ENCODE peak calls at places on chromosomes 3 and 15, in five cellular contexts. L, N, G, C and U are unnamed samples.

GRCh38 chr15:64017082-64017588 is 29.1 kb downstream of the DAPK2 start:
- DNase-seq in L (no peak), N (no peak), C (no peak), G (no peak), U (no peak)

GRCh38 chr15:101162701-101163483 is 89.0 kb downstream of the CHSY1 start:
- DNase-seq in G (no peak), N (no peak), L (no peak), C (no peak), U (no peak)

GRCh38 chr3:72516361-72516760 is 331.9 kb downstream of the SHQ1 start:
- DNase-seq in L (no peak), N (no peak), C (no peak), G (no peak), U (no peak)

GRCh38 chr3:115670911-115671310 is 47.6 kb downstream of the GAP43 start:
- DNase-seq in G (no peak), N (no peak), C (no peak), L (no peak), U (no peak)

GRCh38 chr3:14459384-14459783 is 57.0 kb downstream of the SLC6A6 start:
- DNase-seq in G (no peak), N (no peak), L (no peak), C (no peak), U (no peak)

GRCh38 chr15:62857411-62857853 is 185.1 kb upstream of the TPM1 start:
- DNase-seq in N (no peak), L (no peak), G (no peak), C (no peak), U (no peak)

GRCh38 chr3:58754074-58754473 is 87.5 kb upstream of the FAM3D start:
- DNase-seq in G (no peak), C (peak; percentile 6), L (no peak), N (no peak), U (no peak)

GRCh38 chr15:78322243-78322642 is 17.9 kb upstream of the CRABP1 start:
- DNase-seq in L (no peak), C (no peak), N (peak; percentile 92), G (no peak), U (no peak)

GRCh38 chr15:67833504-67834248 is 6.2 kb downstream of the RNU6-1 start:
- DNase-seq in G (peak; percentile 83), N (peak; percentile 47), C (peak; percentile 77), L (no peak), U (no peak)

GRCh38 chr3:34582054-34582453 is 783.6 kb downstream of the PDCD6IP start:
- DNase-seq in L (no peak), G (no peak), N (no peak), C (no peak), U (no peak)

GRCh38 chr3:111338059-111338698 is 203.8 kb upstream of the CD96 start:
- DNase-seq in N (peak; percentile 71), G (peak; percentile 12), L (peak; percentile 6), C (peak; percentile 23), U (no peak)
- TF ChIP-seq CTCF in N (peak; percentile 54), G (peak; percentile 14), L (peak; percentile 57), C (peak; percentile 68), U (no peak)

GRCh38 chr15:99385865-99386264 is 134.6 kb downstream of the LRRC28 start:
- DNase-seq in L (no peak), G (no peak), N (peak; percentile 53), C (no peak), U (no peak)

GRCh38 chr15:99387769-99388168 is 136.5 kb downstream of the LRRC28 start:
- DNase-seq in C (no peak), L (no peak), G (no peak), N (no peak), U (no peak)

GRCh38 chr15:99393641-99394040 is 142.4 kb downstream of the LRRC28 start:
- DNase-seq in L (no peak), N (no peak), G (no peak), C (no peak), U (no peak)

GRCh38 chr15:99386429-99386828 is 135.1 kb downstream of the LRRC28 start:
- DNase-seq in L (no peak), C (no peak), G (no peak), N (no peak), U (no peak)

GRCh38 chr15:99390667-99391066 is 139.4 kb downstream of the LRRC28 start:
- DNase-seq in N (no peak), C (no peak), L (no peak), G (no peak), U (no peak)
- TF ChIP-seq CTCF in N (no peak), C (no peak), L (no peak), G (no peak), U (no peak)

GRCh38 chr15:25056484-25057429 is 102.0 kb downstream of the SNRPN start:
- DNase-seq in G (no peak), C (no peak), N (no peak), L (no peak), U (no peak)
- TF ChIP-seq CTCF in G (no peak), C (no peak), N (no peak), L (no peak), U (no peak)

GRCh38 chr3:38138347-38139190 is at the start of gene MYD88:
- DNase-seq in G (peak; percentile 82), C (peak; percentile 80), N (peak; percentile 74), L (peak; percentile 70), U (peak; percentile 67)

GRCh38 chr3:38136807-38137614 is at the start of gene ACAA1:
- DNase-seq in C (peak; percentile 98), N (peak; percentile 99), L (peak; percentile 91), G (peak; percentile 98), U (peak; percentile 98)

GRCh38 chr3:38136272-38136806 is 588 bp downstream of the ACAA1 start:
- DNase-seq in C (peak; percentile 43), N (no peak), G (peak; percentile 49), L (no peak), U (peak; percentile 11)

GRCh38 chr3:38139191-38139590 is 730 bp downstream of the MYD88 start:
- DNase-seq in C (no peak), G (no peak), L (no peak), N (no peak), U (peak; percentile 20)

GRCh38 chr3:38137615-38138346 is 680 bp upstream of the MYD88 start:
- DNase-seq in N (peak; percentile 26), G (peak; percentile 48), C (peak; percentile 52), L (no peak), U (peak; percentile 27)
- TF ChIP-seq CTCF in N (no peak), G (no peak), C (no peak), L (no peak), U (no peak)

DNA sequence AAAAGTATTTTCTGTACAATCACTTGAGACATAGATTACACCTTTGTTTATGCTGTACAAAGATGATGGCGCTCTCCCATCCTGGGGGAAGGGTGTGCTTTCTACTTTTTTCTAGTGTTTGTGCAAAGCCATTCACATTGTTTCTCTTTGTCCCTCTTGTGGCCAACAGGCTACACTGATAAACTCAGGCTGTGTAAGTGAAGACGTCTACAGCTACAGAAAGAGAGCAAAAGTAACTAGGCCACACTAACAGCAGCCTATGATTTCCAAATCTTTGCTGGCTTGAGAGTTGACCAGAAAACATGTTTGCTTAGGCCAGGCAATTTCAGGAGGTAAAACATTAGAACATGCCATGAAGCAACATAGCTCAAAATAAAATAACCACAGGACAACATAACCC is 75.1 kb downstream of the FOXB1 start:
- DNase-seq in G (no peak), C (no peak), L (no peak), N (no peak), U (no peak)
- TF ChIP-seq CTCF in G (no peak), C (peak; percentile 25), L (no peak), N (no peak), U (no peak)

GRCh38 chr3:113536627-113537101 is 4.3 kb downstream of the SIDT1 start:
- DNase-seq in C (no peak), L (no peak), G (no peak), N (peak; percentile 10), U (no peak)

GRCh38 chr3:113534365-113534764 is 2.0 kb downstream of the SIDT1 start:
- DNase-seq in C (peak; percentile 43), L (no peak), G (peak; percentile 37), N (no peak), U (no peak)

GRCh38 chr3:113537155-113537554 is 4.8 kb downstream of the SIDT1 start:
- DNase-seq in C (no peak), N (no peak), L (no peak), G (no peak), U (no peak)

GRCh38 chr3:113533534-113533892 is 1.2 kb downstream of the SIDT1 start:
- DNase-seq in C (peak; percentile 37), G (peak; percentile 56), N (no peak), L (no peak), U (no peak)

GRCh38 chr3:113535898-113536297 is 3.5 kb downstream of the SIDT1 start:
- DNase-seq in L (no peak), N (no peak), G (no peak), C (no peak), U (no peak)
- TF ChIP-seq CTCF in L (peak; percentile 19), N (peak; percentile 18), G (no peak), C (peak; percentile 20), U (no peak)